ENCODE peak calls at places on chromosomes 11 and 22, in nine cellular contexts. J is prostate gland, I is neural progenitor cell, X is stomach, A is SJSA1, R is heart left ventricle, Q is left lung, U is transverse colon, B is upper lobe of right lung. N is an unnamed sample. For H3K4me1 and H3K36me3, the result is how much of the 10 kb centered on the place peaks cover.

GRCh38 chr11:2157294-2158040 is 3.5 kb downstream of the INS start:
- DNase-seq in J (no peak), I (no peak), X (no peak), A (no peak), R (no peak), Q (no peak), U (no peak), B (no peak), N (no peak)

GRCh38 chr11:134261626-134262488 is 8.5 kb downstream of the ACAD8 start:
- DNase-seq in J (no peak), I (peak), X (no peak), A (no peak), R (no peak), Q (no peak), U (no peak), B (no peak), N (no peak)

GRCh38 chr11:82701847-82702520 is 31.7 kb downstream of the FAM181B start:
- DNase-seq in J (no peak), I (peak), X (no peak), A (no peak), R (no peak), Q (no peak), U (peak), B (no peak), N (no peak)

GRCh38 chr11:17353228-17354021 is 1.8 kb downstream of the NCR3LG1 start:
- DNase-seq in J (peak), I (peak), X (peak), A (peak), R (peak), Q (peak), U (peak), B (peak), N (no peak)

GRCh38 chr11:66979336-66979980 is 4.4 kb downstream of the C11orf86 start:
- DNase-seq in J (no peak), I (no peak), X (no peak), A (no peak), R (no peak), Q (no peak), U (no peak), B (no peak), N (no peak)

GRCh38 chr11:77704029-77704428 is 66.4 kb upstream of the CLNS1A start:
- DNase-seq in J (no peak), I (no peak), X (no peak), A (no peak), R (no peak), Q (no peak), U (no peak), B (no peak), N (no peak)

GRCh38 chr11:115500547-115501503 is 3.4 kb downstream of the CADM1 start:
- DNase-seq in J (peak), I (peak), X (no peak), A (no peak), R (no peak), Q (no peak), U (no peak), B (no peak), N (no peak)

GRCh38 chr22:46367707-46368191 is 32.2 kb downstream of the TRMU start:
- DNase-seq in J (peak), I (peak), X (peak), A (no peak), R (peak), Q (peak), U (peak), B (peak), N (no peak)

GRCh38 chr22:49966716-49967332 is 6.3 kb downstream of the PIM3 start:
- DNase-seq in J (no peak), I (peak), X (peak), A (no peak), R (peak), Q (peak), U (peak), B (peak), N (no peak)

DNA sequence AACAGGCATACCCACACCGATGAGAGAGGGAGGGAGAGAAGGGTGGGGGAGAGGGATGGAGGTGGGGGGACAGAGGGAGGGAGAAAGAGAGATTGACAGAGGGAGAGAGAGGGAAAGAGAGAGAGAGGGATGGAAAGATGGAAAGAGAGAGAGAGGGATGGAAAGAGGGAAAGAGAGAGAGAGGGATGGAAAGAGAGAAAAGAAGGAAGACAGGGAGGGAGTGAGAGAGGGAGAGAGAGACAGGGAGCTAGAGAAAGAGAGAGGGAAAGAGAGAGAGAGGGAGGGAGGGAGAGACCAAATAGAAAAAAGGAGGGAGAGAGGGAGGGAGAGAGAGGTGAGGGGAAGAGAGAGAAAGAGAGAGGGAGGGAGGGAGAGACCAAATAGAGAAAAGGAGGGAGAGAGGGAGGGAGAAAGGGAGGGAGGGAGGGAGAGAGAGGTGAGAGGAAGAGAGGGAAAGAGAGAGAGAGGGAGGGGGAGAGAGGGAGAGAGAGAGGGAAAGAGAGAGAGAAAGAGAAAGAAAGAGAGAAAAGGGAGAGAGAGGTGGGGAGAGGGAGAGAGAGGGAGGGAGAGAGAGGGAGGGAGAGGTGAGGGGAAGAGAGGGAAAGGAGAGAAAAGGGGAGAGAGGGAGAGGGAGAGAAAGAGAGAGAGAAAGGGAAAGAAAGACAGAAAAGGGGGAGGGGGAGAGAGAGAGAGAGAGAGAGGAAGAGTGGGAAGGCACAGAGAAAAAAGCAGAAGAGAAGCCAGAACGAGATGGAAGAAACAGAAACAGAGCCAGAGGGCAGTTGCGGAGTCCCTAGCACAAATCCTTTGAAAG is 23.9 kb downstream of the MB start:
- DNase-seq in J (no peak), I (no peak), X (no peak), A (no peak), R (no peak), Q (no peak), U (no peak), B (no peak), N (no peak)
- H3K4me1 ChIP-seq in J (under half), I (under half), X (under half), A (under half), R (under half), Q (under half), U (under half), B (under half), N (under half)

DNA sequence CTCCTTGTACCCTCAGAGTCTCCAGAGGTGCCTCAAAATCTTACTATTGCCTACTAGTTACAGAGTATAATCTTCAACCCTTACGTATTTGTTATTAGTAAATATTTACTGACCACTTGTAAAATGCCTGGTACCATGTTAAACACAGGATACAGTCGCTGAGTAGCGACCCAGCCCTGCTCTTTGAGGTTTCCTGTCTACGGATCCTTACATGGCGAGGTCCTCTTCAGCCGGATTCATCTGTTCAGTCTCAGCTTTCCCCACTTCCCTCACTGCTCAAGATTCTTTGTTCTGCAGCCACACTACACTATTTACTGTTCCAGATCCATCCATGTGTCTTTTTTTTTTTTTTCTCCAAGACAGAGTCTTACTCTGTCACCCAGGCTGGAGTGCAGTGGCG is 13.2 kb upstream of the TTC36 start:
- DNase-seq in J (no peak), I (no peak), X (no peak), A (no peak), R (no peak), Q (no peak), U (no peak), B (no peak), N (no peak)
- H3K36me3 ChIP-seq in J (under half), I (half or more), X (half or more), A (under half), R (under half), Q (half or more), U (under half), B (half or more), N (under half)

GRCh38 chr22:42077486-42078125 is 1.9 kb upstream of the SMDT1 start:
- DNase-seq in J (no peak), I (no peak), X (no peak), A (no peak), R (no peak), Q (no peak), U (no peak), B (no peak), N (no peak)

GRCh38 chr22:42078469-42079318 is 806 bp upstream of the SMDT1 start:
- DNase-seq in J (peak), I (no peak), X (no peak), A (no peak), R (no peak), Q (no peak), U (no peak), B (no peak), N (no peak)

GRCh38 chr22:42076764-42077485 is 2.6 kb upstream of the SMDT1 start:
- DNase-seq in J (no peak), I (no peak), X (peak), A (no peak), R (no peak), Q (no peak), U (no peak), B (no peak), N (no peak)

GRCh38 chr22:42080287-42080686 is 787 bp downstream of the SMDT1 start:
- DNase-seq in J (peak), I (peak), X (peak), A (no peak), R (no peak), Q (no peak), U (peak), B (peak), N (no peak)

GRCh38 chr22:42079319-42080251 is at the start of gene SMDT1:
- DNase-seq in J (peak), I (peak), X (peak), A (peak), R (peak), Q (peak), U (peak), B (peak), N (peak)
- H3K27ac ChIP-seq in J (peak), I (peak), X (peak), A (peak), R (peak), Q (peak), U (peak), B (peak), N (peak)

DNA sequence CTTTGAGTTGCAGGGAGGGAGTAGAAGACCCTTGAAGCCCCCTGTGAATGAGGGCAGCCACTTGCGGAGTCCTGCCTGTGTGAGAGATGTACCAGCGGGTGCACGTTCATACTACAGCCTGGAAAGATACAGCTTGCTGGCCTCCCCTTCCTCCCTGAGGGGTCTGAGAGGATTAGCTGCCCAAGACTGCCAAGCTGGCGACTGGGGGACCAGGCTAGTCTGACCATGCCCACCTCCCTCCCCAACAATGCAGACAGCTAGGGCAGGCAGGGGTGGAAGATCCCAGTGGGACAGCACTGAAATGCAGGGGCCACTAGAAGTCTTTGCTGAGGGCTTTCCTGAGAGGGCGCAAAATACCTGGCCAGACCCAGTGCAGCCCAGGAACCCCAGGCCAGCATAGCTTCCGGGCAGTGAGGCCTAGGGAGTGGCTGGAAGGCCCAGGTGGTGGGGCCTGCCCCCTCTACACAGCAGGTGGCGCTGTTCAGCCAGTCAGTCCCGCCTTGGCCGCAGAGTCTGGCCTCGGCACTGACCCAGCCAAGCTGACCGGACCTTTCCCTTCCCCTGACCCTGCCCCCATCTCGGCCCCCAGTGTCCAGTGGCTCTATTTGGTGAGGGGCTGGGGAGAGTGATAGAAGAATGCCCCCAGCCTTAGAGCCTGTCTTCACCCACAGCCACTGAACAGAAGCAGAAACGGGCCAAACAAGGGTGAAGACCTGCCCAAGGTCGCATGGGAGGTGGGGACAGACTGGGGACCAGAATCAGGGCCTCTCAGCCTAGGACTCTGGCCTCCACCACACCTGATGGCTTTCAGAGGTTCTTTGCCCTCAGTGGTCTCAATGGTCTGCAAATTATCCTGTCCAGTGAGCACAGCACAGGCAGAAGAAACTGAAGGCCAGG is 4.8 kb upstream of the MYRF start:
- DNase-seq in J (peak), I (peak), X (peak), A (peak), R (peak), Q (peak), U (peak), B (peak), N (no peak)
- H3K4me1 ChIP-seq in J (under half), I (under half), X (under half), A (under half), R (under half), Q (under half), U (under half), B (under half), N (under half)

GRCh38 chr22:17729561-17729960 is 44.7 kb downstream of the BID start:
- DNase-seq in J (no peak), I (no peak), X (no peak), A (no peak), R (no peak), Q (no peak), U (no peak), B (no peak), N (no peak)
- H3K36me3 ChIP-seq in J (under half), I (under half), X (under half), A (half or more), R (under half), Q (half or more), U (under half), B (half or more), N (under half)

DNA sequence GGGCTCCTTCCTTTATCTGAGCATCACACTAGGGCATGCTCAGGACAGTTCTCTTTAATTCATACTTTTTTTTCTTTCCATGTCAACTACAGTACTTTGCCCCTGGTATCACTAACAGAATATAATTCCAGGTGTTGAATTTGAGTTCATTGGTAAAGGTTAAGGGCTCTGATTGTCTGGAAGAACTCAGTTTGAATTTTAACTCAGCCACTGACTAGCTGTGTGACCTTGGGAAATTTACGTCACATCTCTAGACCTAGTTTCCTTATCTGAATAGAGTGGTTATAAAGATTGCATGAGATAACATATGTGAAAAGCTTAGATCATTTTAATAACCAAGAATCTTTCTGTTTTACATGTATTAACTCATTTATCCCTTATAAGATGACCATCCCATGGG is 15.9 kb upstream of the ZC3H12C start:
- DNase-seq in J (no peak), I (no peak), X (no peak), A (no peak), R (no peak), Q (no peak), U (no peak), B (no peak), N (no peak)
- H3K27ac ChIP-seq in J (no peak), I (no peak), X (no peak), A (no peak), R (no peak), Q (no peak), U (peak), B (no peak), N (no peak)

GRCh38 chr11:70164705-70165104 is 38.4 kb upstream of the FADD start:
- DNase-seq in J (no peak), I (no peak), X (no peak), A (no peak), R (no peak), Q (no peak), U (no peak), B (no peak), N (no peak)
- H3K4me1 ChIP-seq in J (under half), I (under half), X (under half), A (under half), R (under half), Q (under half), U (under half), B (under half), N (under half)

DNA sequence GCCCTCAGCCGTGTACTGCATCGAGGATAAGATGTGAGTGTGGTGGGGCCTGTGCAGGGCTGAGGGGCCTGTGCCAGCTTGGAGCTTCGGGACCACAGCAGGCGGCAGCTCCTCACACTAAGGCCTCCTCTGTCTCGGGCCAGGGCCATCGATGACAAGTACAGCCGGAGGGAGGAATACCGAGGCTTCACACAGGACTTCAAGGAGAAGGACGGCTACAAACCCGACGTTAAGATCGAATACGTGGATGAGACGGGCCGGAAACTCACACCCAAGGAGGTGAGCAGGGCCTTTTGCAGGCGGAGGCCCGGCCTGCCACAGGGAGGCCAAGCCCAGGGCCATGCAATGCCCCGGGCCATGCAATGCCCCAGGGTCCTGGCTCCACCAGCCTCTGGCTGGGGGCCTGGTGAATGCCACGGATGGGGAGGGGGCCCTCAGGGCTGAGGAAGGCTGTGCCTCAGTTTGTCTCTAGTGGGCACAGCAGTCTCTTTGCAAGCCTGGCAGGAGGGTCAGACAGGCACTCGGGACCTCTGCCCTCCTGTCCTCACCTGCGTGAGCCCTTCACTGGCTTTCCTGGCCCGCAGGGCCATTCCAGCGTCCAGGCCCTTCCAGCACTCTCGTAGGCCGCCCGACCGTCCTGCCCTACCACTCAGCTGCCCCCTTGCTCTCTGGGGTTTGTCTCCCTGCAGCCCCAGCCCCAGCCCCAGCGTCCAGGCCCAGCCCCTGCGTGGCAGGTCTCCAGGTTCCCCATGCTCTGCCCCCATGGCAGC is 16.3 kb downstream of the SART1 start:
- DNase-seq in J (no peak), I (no peak), X (no peak), A (peak), R (no peak), Q (no peak), U (no peak), B (no peak), N (no peak)
- H3K36me3 ChIP-seq in J (under half), I (under half), X (under half), A (half or more), R (under half), Q (half or more), U (under half), B (under half), N (half or more)

GRCh38 chr22:30196141-30196866 is 50.3 kb downstream of the LIF start:
- DNase-seq in J (peak), I (peak), X (peak), A (peak), R (peak), Q (peak), U (peak), B (peak), N (peak)
- H3K27ac ChIP-seq in J (peak), I (no peak), X (peak), A (peak), R (peak), Q (peak), U (peak), B (peak), N (peak)

DNA sequence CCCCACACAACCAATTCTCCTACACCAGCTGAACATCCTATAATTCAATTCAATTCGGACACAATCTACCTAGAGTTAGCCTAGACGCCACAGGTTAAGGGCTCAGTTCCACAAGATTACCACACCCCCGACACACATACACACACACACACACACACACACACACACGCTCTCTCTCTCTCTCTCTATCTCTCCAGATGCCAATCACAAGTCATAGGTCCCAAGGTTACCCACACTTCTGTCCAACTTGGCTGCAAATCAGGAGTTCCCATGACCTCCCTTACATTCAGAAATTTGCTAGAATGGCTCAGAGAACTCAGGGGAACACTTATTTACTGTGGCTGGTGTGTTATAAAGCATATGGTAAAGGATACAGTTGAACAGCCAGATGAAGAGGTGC is 204.0 kb downstream of the DBX1 start:
- DNase-seq in J (no peak), I (no peak), X (no peak), A (no peak), R (no peak), Q (no peak), U (no peak), B (no peak), N (no peak)
- H3K4me1 ChIP-seq in J (under half), I (under half), X (under half), A (under half), R (under half), Q (under half), U (under half), B (under half), N (under half)